ENCODE peak calls at places on chromosomes 11 and 22, in six cellular contexts. C, Y, O, D, Q and H are unnamed samples.

GRCh38 chr11:74018331-74019005 is 9.6 kb upstream of the UCP3 start:
- DNase-seq in Q (peak; percentile 94), D (no peak), Y (no peak), C (peak; percentile 88), O (peak; percentile 91), H (no peak)

GRCh38 chr11:94553938-94554337 is 10.2 kb downstream of the FUT4 start:
- DNase-seq in C (peak; percentile 87), Q (no peak), O (peak; percentile 68), Y (no peak), D (no peak), H (no peak)

GRCh38 chr11:30125461-30125860 is 105.4 kb upstream of the FSHB start:
- DNase-seq in O (peak; percentile 21), Q (no peak), Y (no peak), C (no peak), D (no peak), H (no peak)

GRCh38 chr11:13183826-13184196 is 93.8 kb upstream of the BMAL1 start:
- DNase-seq in Q (no peak), D (no peak), C (no peak), Y (no peak), O (no peak), H (no peak)

GRCh38 chr11:126645206-126645605 is 289.7 kb downstream of the ST3GAL4 start:
- DNase-seq in Q (no peak), D (no peak), C (no peak), Y (no peak), O (no peak), H (no peak)

GRCh38 chr22:29742319-29742718 is 22.5 kb downstream of the CABP7 start:
- DNase-seq in D (no peak), Q (no peak), O (no peak), C (no peak), Y (no peak), H (no peak)

GRCh38 chr11:73225001-73225686 is 7.1 kb downstream of the P2RY2 start:
- DNase-seq in O (no peak), D (no peak), Y (no peak), C (no peak), Q (peak; percentile 21), H (no peak)

GRCh38 chr11:22193348-22194051 is 615 bp downstream of the ANO5 start:
- DNase-seq in Y (peak; percentile 46), C (no peak), O (no peak), D (no peak), Q (peak; percentile 74), H (peak; percentile 49)

GRCh38 chr22:33975841-33976240 is 55.6 kb upstream of the LARGE1 start:
- DNase-seq in C (no peak), D (no peak), Y (no peak), Q (no peak), O (no peak), H (no peak)

GRCh38 chr11:131423715-131424114 is 53.3 kb downstream of the NTM start:
- DNase-seq in O (no peak), D (no peak), C (peak; percentile 62), Q (no peak), Y (no peak), H (no peak)

GRCh38 chr11:62444835-62445234 is 26.0 kb downstream of the SCGB1A1 start:
- DNase-seq in Y (no peak), D (no peak), C (no peak), Q (no peak), O (no peak), H (no peak)

GRCh38 chr22:23086787-23087186 is 16.5 kb downstream of the GNAZ start:
- DNase-seq in C (no peak), D (no peak), Y (no peak), Q (no peak), O (no peak), H (no peak)

GRCh38 chr11:66020618-66021357 is 5.5 kb downstream of the CATSPER1 start:
- DNase-seq in C (peak; percentile 93), O (peak; percentile 51), Q (no peak), Y (no peak), D (no peak), H (peak; percentile 22)

GRCh38 chr11:97202613-97203292 is 812.9 kb downstream of the JRKL start:
- DNase-seq in D (no peak), Y (peak; percentile 17), C (no peak), O (no peak), Q (no peak), H (no peak)

GRCh38 chr11:110883266-110883665 is 171.0 kb upstream of the ARHGAP20 start:
- DNase-seq in Q (no peak), Y (no peak), C (no peak), O (peak; percentile 89), D (no peak), H (no peak)

GRCh38 chr11:62427630-62428233 is 8.9 kb downstream of the SCGB1A1 start:
- DNase-seq in Y (no peak), C (peak; percentile 35), O (peak; percentile 57), Q (no peak), D (no peak), H (peak; percentile 49)

GRCh38 chr11:17686185-17686980 is 33.0 kb upstream of the MYOD1 start:
- DNase-seq in Q (no peak), D (no peak), C (no peak), O (no peak), Y (peak; percentile 60), H (no peak)

GRCh38 chr11:122268601-122269130 is 152.7 kb upstream of the BLID start:
- DNase-seq in Y (no peak), D (no peak), Q (no peak), O (no peak), C (peak; percentile 52), H (no peak)

GRCh38 chr11:61480936-61481335 is 27.6 kb upstream of the LRRC10B start:
- DNase-seq in C (peak; percentile 58), Q (no peak), D (no peak), Y (peak; percentile 89), O (no peak), H (no peak)

GRCh38 chr11:13962562-13963168 is at the start of gene SPON1:
- DNase-seq in Q (peak; percentile 89), Y (peak; percentile 81), D (no peak), C (no peak), O (peak; percentile 13), H (peak; percentile 32)

GRCh38 chr22:27317961-27318360 is 483.6 kb downstream of the MN1 start:
- DNase-seq in O (no peak), C (no peak), Q (no peak), D (no peak), Y (no peak), H (no peak)

DNA sequence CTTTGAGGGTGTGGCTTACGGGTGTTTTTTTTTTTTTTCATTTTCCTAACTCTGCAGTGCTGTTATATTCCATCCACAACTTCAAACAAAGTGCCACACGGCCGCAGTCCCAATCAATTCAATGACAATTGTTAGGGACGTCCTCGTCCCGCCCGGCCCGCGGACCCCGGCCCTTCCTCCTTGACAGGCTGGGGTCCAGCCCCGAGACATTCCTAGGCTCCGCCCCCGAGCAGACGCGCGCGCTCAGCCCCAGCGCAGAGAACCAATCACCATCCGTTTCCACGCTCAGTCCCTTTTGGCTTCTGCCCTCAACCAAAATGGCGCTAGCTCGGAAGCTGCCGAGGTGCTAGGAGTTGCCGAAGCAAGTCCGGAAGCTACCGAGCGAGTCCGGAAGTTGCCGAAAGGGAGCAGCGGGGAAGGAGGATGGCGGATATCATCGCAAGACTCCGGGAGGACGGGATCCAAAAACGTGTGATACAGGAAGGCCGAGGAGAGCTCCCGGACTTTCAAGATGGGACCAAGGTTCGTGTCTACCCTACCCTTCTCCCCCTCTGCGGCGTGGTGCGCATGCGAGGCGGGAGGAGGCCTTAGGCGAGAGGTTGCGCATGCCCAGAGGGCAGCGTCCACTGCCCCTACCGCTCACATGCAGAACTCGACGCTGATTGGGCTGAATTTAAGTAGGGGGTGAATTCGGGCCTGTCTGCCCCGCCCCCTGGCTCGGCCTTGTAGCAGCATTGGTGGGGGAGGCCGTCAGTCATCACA is at the start of gene AIP:
- DNase-seq in C (peak; percentile 100), Y (peak; percentile 99), D (peak; percentile 86), O (peak; percentile 98), Q (peak; percentile 99), H (peak; percentile 95)
- TF ChIP-seq CTCF in C (no peak), Y (no peak), D (no peak), O (peak; percentile 44), Q (no peak), H (peak; percentile 11)

GRCh38 chr11:115939104-115939503 is 434.9 kb upstream of the CADM1 start:
- DNase-seq in Y (no peak), O (no peak), Q (no peak), C (no peak), D (no peak), H (no peak)

GRCh38 chr11:115941044-115941443 is 436.8 kb upstream of the CADM1 start:
- DNase-seq in Q (no peak), D (no peak), O (no peak), Y (no peak), C (no peak), H (no peak)

GRCh38 chr11:115939726-115940421 is 435.7 kb upstream of the CADM1 start:
- DNase-seq in C (no peak), Y (no peak), Q (no peak), O (no peak), D (no peak), H (no peak)

GRCh38 chr11:115942043-115942442 is 437.8 kb upstream of the CADM1 start:
- DNase-seq in O (no peak), D (no peak), C (no peak), Q (no peak), Y (no peak), H (no peak)

GRCh38 chr11:115941481-115941993 is 437.3 kb upstream of the CADM1 start:
- DNase-seq in D (no peak), Y (no peak), Q (peak; percentile 84), C (peak; percentile 39), O (no peak), H (no peak)
- TF ChIP-seq CTCF in D (no peak), Y (no peak), Q (no peak), C (no peak), O (no peak), H (no peak)

GRCh38 chr11:64125676-64126075 is 40.2 kb downstream of the MACROD1 start:
- DNase-seq in O (no peak), Y (no peak), Q (no peak), D (no peak), C (no peak), H (no peak)

GRCh38 chr11:64123102-64123434 is 42.8 kb downstream of the MACROD1 start:
- DNase-seq in C (no peak), Y (no peak), D (no peak), Q (peak; percentile 86), O (no peak), H (no peak)

GRCh38 chr11:64122411-64123101 is 43.4 kb downstream of the MACROD1 start:
- DNase-seq in Y (no peak), C (no peak), D (no peak), O (no peak), Q (peak; percentile 65), H (no peak)

GRCh38 chr11:64123679-64124078 is 42.2 kb downstream of the MACROD1 start:
- DNase-seq in D (no peak), Y (no peak), C (no peak), O (no peak), Q (no peak), H (no peak)

DNA sequence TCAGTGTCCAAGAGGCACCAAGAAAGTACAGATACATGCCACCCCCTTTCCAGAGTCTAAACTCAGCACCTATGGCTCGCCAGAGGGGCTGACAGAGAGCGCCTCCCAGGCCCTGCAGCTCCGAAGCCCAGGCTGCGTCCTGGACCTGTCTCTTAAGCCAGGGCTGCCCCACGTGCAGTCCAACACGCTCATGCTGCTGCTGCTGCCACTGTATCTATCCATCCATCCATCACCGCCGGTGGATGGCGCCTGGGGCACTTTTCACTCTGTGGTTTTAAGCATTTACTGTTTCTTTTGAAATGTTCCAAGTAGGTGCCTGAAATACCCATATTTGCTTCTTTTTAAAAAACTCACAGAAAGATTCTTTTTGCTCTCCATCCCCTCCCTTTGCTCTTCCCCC is 41.8 kb downstream of the MACROD1 start:
- DNase-seq in C (peak; percentile 9), O (no peak), D (no peak), Y (no peak), Q (no peak), H (no peak)
- TF ChIP-seq CTCF in C (no peak), O (no peak), D (no peak), Y (no peak), Q (no peak), H (no peak)

GRCh38 chr11:78416285-78417174 is 1.1 kb downstream of the GAB2 start:
- DNase-seq in C (peak; percentile 90), D (peak; percentile 23), Q (peak; percentile 95), Y (peak; percentile 78), O (peak; percentile 87), H (peak; percentile 82)
- TF ChIP-seq CTCF in C (peak; percentile 73), D (peak; percentile 24), Q (peak; percentile 22), Y (peak; percentile 44), O (peak; percentile 48), H (peak; percentile 73)